ENCODE peak calls at places on chromosomes 6 and 20, in six cellular contexts. N is myocyte; D is stimulated activated CD4-positive, alpha-beta T cell treated with anti-CD3 and anti-CD28 coated beads, Interleukin-4, amount 100 ng/mL, for 24 hours; F is Caco-2; A is heart left ventricle; O is sciatic nerve. R is an unnamed sample.

GRCh38 chr6:147559016-147559415 is 50.5 kb downstream of the SAMD5 start:
- DNase-seq in N (no peak), F (no peak), A (no peak), D (no peak), O (no peak), R (no peak)

GRCh38 chr6:13487122-13488014 is at the start of gene GFOD1:
- DNase-seq in A (peak), N (peak), F (peak), O (peak), D (peak), R (peak)

GRCh38 chr20:13243826-13244376 is 22.8 kb downstream of the ISM1 start:
- DNase-seq in N (no peak), F (peak), D (no peak), A (no peak), O (no peak), R (no peak)

GRCh38 chr6:136341967-136342366 is 52.3 kb upstream of the BCLAF1 start:
- DNase-seq in O (no peak), N (no peak), A (no peak), F (no peak), D (no peak), R (no peak)

GRCh38 chr20:235891-236290 is 8.8 kb downstream of the DEFB129 start:
- DNase-seq in O (no peak), A (no peak), N (peak), F (peak), D (no peak), R (no peak)

GRCh38 chr6:134446228-134446848 is 128.4 kb upstream of the SGK1 start:
- DNase-seq in N (no peak), F (no peak), O (no peak), A (no peak), D (no peak), R (no peak)

GRCh38 chr6:23031986-23032385 is 462.6 kb downstream of the HDGFL1 start:
- DNase-seq in A (no peak), N (no peak), O (no peak), D (no peak), F (no peak), R (no peak)

GRCh38 chr6:167394820-167395219 is 69.9 kb downstream of the TTLL2 start:
- DNase-seq in F (no peak), O (peak), D (no peak), N (no peak), A (no peak), R (no peak)

GRCh38 chr20:16955971-16956370 is 207.8 kb downstream of the OTOR start:
- DNase-seq in D (no peak), F (no peak), A (no peak), N (no peak), O (no peak), R (no peak)

GRCh38 chr6:11918021-11918738 is 93.9 kb upstream of the HIVEP1 start:
- DNase-seq in F (no peak), A (no peak), D (no peak), O (no peak), N (peak), R (no peak)

GRCh38 chr20:7650481-7650880 is 289.8 kb downstream of the HAO1 start:
- DNase-seq in F (no peak), O (no peak), N (peak), A (peak), D (no peak), R (no peak)

GRCh38 chr6:168046696-168047095 is 32.3 kb downstream of the FRMD1 start:
- DNase-seq in O (no peak), D (no peak), A (no peak), F (no peak), N (no peak), R (no peak)

GRCh38 chr6:41209547-41209951 is 8.6 kb upstream of the TREML2 start:
- DNase-seq in D (no peak), A (no peak), N (no peak), F (no peak), O (no peak), R (no peak)

R was measured in activated gamma-delta T cell treated with Interleukin-2 at 50 U/mL for 16 hours.